ENCODE peak calls at places on chromosomes 4 and X, in five cellular contexts. C is fibroblast of villous mesenchyme, L is body of pancreas, H is ovary, S is AG04449. E is an unnamed sample.

GRCh38 chr4:150782311-150782710 is 200.4 kb downstream of the MAB21L2 start:
- DNase-seq in C (peak), L (peak), H (no peak), S (no peak), E (peak)

GRCh38 chrX:19758536-19758935 is 128.9 kb downstream of the SH3KBP1 start:
- DNase-seq in C (no peak), L (no peak), H (no peak), S (no peak), E (no peak)

GRCh38 chrX:1242901-1243402 is 25.7 kb upstream of the CSF2RA start:
- DNase-seq in C (no peak), L (no peak), H (no peak), S (no peak), E (peak)

GRCh38 chr4:79248610-79249009 is 77.3 kb downstream of the NAA11 start:
- DNase-seq in C (no peak), L (no peak), H (no peak), S (no peak), E (no peak)

GRCh38 chr4:97496298-97496873 is 646.9 kb downstream of the STPG2 start:
- DNase-seq in C (no peak), L (no peak), H (no peak), S (no peak), E (peak)

GRCh38 chrX:133375558-133376340 is 39.5 kb downstream of the GPC4 start:
- DNase-seq in C (no peak), L (peak), H (no peak), S (no peak), E (no peak)

GRCh38 chrX:623599-624323 is 6.8 kb upstream of the SHOX start:
- DNase-seq in C (no peak), L (no peak), H (no peak), S (no peak), E (peak)

GRCh38 chr4:36187723-36188333 is 56.5 kb downstream of the ARAP2 start:
- DNase-seq in C (peak), L (no peak), H (no peak), S (no peak), E (peak)

GRCh38 chr4:150973626-150974250 is 41.3 kb downstream of the LRBA start:
- DNase-seq in C (peak), L (no peak), H (no peak), S (no peak), E (no peak)

GRCh38 chrX:40012800-40013682 is 84.7 kb downstream of the BCOR start:
- DNase-seq in C (peak), L (peak), H (peak), S (no peak), E (peak)

GRCh38 chr4:84562156-84562555 is 20.8 kb upstream of the CDS1 start:
- DNase-seq in C (no peak), L (no peak), H (no peak), S (no peak), E (no peak)

DNA sequence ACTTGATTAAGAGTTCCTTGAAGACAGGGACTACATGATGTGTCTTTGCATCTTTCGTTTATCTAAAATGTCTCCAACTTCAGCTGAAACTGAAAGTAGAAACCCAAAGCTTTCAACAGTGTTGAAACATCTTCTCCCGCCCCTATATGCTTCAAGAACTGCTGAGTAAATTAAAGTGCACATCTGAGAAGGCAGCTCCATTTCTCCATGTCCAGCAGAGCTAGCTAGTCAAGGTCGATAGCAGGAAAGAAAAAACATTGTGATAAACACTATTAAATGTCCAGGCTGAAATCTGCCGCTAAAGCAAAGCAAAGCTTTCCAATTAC is 185.6 kb upstream of the TBL1X start:
- DNase-seq in C (peak), L (no peak), H (no peak), S (no peak), E (peak)
- H3K4me3 ChIP-seq in C (peak), L (no peak), H (peak), S (no peak), E (no peak)

DNA sequence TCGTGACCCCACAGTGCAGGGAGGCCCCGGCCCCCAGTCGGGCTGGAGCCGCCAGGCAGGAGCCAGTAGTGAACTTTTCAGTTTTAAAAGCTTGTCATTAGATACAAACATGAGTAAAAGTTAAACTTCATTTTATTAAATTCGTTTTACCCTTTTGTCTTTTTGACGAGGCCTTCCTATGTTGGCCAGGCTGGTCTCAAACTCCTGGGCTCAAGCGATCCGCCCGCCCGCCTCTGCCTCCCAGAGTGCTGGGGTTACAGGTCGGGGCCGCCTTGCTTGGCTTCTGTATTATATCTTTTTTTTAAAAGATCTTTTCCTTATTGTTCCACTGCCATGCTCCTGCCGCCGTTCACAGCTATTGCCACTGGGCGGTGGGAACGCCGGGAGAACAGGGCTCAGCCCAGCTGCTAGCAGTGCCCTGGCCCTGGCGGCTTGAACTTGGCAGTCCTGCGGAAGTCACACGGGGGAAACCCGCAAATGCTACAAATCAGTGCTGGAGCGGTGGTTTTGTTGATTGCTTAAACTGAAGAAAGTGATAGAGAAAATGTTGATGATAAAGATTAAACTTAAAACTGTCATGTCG is 968 bp upstream of the NELFA start:
- DNase-seq in C (peak), L (peak), H (no peak), S (no peak), E (peak)
- TF ChIP-seq CTCF in C (peak), L (peak), H (peak), S (peak), E (peak)

GRCh38 chr4:153142700-153143438 is 61.4 kb upstream of the TRIM2 start:
- DNase-seq in C (peak), L (peak), H (peak), S (no peak), E (peak)
- H3K4me3 ChIP-seq in C (no peak), L (no peak), H (no peak), S (no peak), E (no peak)

GRCh38 chrX:142089193-142089592 is 115.9 kb downstream of the MAGEC2 start:
- DNase-seq in C (peak), L (no peak), H (no peak), S (no peak), E (peak)
- TF ChIP-seq CTCF in C (peak), L (peak), H (no peak), S (no peak), E (peak)

GRCh38 chr4:102554482-102554881 is 53.3 kb downstream of the NFKB1 start:
- DNase-seq in C (peak), L (no peak), H (peak), S (no peak), E (peak)
- H3K4me3 ChIP-seq in C (no peak), L (no peak), H (no peak), S (no peak), E (no peak)

GRCh38 chrX:110836982-110837381 is 41.4 kb upstream of the CHRDL1 start:
- DNase-seq in C (no peak), L (no peak), H (no peak), S (no peak), E (no peak)
- TF ChIP-seq CTCF in C (peak), L (no peak), H (no peak), S (no peak), E (no peak)

GRCh38 chrX:107708762-107709161 is 66.8 kb downstream of the TSC22D3 start:
- DNase-seq in C (peak), L (no peak), H (peak), S (no peak), E (no peak)

GRCh38 chrX:107711521-107712041 is 64.0 kb downstream of the TSC22D3 start:
- DNase-seq in C (peak), L (no peak), H (peak), S (no peak), E (no peak)

GRCh38 chrX:107709266-107709795 is 66.3 kb downstream of the TSC22D3 start:
- DNase-seq in C (no peak), L (no peak), H (peak), S (no peak), E (no peak)

GRCh38 chrX:107712231-107713204 is 63.1 kb downstream of the TSC22D3 start:
- DNase-seq in C (peak), L (peak), H (peak), S (no peak), E (peak)

DNA sequence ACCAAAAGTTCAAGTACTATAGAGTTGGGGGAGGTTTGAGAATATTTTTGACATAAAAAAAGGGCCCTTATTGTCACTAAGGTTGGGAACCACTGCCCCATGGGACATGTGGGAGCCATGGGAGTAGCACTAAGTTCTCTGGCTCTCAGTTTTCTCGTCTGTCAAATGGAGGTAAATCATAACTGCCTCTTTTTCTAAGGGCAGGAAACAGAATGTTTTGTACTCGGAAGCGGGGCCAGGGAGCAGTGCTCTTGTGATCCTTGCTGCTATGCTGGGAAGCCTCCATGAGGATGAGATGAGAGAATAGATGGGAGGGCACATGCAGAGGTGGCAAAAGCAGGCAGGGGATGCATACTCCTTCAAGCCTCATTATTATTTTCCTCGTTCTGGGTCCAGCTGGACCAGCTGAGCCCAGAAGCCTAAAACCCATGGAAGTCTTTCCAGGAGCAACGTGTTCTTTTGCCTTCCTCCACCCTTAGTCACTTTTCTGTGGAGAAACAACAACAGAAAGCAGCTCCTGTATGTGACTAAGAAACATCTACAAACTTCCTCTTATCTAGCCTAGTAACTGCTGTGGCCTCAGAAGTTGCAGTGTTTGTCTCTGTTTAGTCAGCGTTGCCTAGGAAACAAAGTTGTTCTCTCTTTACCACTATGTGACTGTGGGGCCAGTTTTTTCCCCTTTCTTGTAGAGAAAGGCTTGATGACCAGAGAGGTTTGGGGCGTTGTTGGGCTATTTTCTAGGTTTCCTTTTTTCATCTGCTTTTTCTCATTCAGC is 64.8 kb downstream of the TSC22D3 start:
- DNase-seq in C (peak), L (peak), H (peak), S (peak), E (peak)
- H3K4me3 ChIP-seq in C (no peak), L (no peak), H (no peak), S (no peak), E (no peak)

DNA sequence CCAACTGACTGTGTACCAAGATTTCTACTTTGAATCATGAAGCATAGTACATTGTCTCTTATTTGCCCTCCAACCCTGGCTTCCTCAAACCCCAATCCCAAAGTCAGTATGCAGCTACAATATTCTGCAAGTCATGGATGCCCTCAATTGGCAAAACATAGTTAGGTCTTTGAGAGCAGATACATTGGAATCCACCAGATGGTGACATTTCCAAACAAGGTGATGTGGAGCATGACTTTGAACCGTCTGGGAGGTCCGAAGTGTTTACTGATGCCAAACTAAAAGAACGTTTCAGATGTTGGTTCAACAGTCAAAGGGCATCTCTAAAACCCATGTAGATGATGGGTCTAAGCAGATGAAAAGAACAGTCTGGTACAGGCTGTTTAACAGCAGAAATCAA is 43.7 kb upstream of the FRMD7 start:
- DNase-seq in C (no peak), L (no peak), H (no peak), S (no peak), E (peak)
- TF ChIP-seq CTCF in C (no peak), L (no peak), H (no peak), S (no peak), E (no peak)